ENCODE peak calls at places on chromosomes 16 and 17, in five cellular contexts. O is A549, V is HepG2, Z is K562, T is H1. L is an unnamed sample.

GRCh38 chr16:49564577-49565224 is 191.1 kb downstream of the C16orf78 start:
- DNase-seq in V (no peak), O (no peak), Z (no peak), T (no peak), L (no peak)

GRCh38 chr16:86929149-86929871 is 351.0 kb downstream of the FOXL1 start:
- DNase-seq in O (no peak), V (no peak), Z (peak), T (no peak), L (no peak)

GRCh38 chr16:54193656-54194007 is 93.0 kb downstream of the IRX3 start:
- DNase-seq in Z (peak), V (peak), O (peak), T (peak), L (peak)

GRCh38 chr16:14490281-14490680 is 139.8 kb downstream of the PARN start:
- DNase-seq in V (no peak), Z (no peak), O (no peak), T (no peak), L (no peak)

GRCh38 chr17:40846515-40847155 is 20.4 kb downstream of the KRT12 start:
- DNase-seq in V (no peak), Z (no peak), T (no peak), O (no peak), L (no peak)

GRCh38 chr16:65737831-65738230 is 616.0 kb upstream of the CDH11 start:
- DNase-seq in V (no peak), T (no peak), Z (no peak), O (no peak), L (no peak)

GRCh38 chr16:53502331-53503269 is at the start of gene AKTIP:
- DNase-seq in O (no peak), V (no peak), T (no peak), Z (no peak), L (no peak)

GRCh38 chr16:55701442-55702319 is 45.9 kb downstream of the SLC6A2 start:
- DNase-seq in T (no peak), V (peak), O (peak), Z (peak), L (no peak)

GRCh38 chr16:15617901-15618300 is 25.1 kb downstream of the MARF1 start:
- DNase-seq in T (no peak), Z (no peak), V (no peak), O (no peak), L (no peak)

GRCh38 chr17:12046786-12047185 is 26.1 kb downstream of the MAP2K4 start:
- DNase-seq in O (no peak), Z (no peak), T (peak), V (no peak), L (no peak)

GRCh38 chr16:78444-79145 is 570 bp downstream of the MPG start:
- DNase-seq in T (no peak), O (peak), Z (no peak), V (no peak), L (no peak)

GRCh38 chr17:48440660-48441059 is 10.6 kb upstream of the SKAP1 start:
- DNase-seq in V (no peak), Z (no peak), T (no peak), O (no peak), L (no peak)

GRCh38 chr16:11586856-11587642 is at the start of gene LITAF:
- DNase-seq in T (peak), Z (peak), V (no peak), O (peak), L (no peak)

GRCh38 chr16:89720520-89720858 is 209 bp downstream of the VPS9D1 start:
- DNase-seq in Z (no peak), O (no peak), T (no peak), V (peak), L (no peak)

GRCh38 chr16:28140788-28141618 is 70.8 kb downstream of the XPO6 start:
- DNase-seq in T (no peak), Z (no peak), O (no peak), V (peak), L (peak)

GRCh38 chr17:8670486-8670885 is 40.0 kb upstream of the MYH10 start:
- DNase-seq in O (no peak), V (no peak), Z (no peak), T (no peak), L (no peak)

GRCh38 chr16:29926675-29927522 is 873 bp upstream of the KCTD13 start:
- DNase-seq in V (peak), Z (peak), T (no peak), O (peak), L (no peak)

GRCh38 chr16:85902366-85903155 is 3.6 kb downstream of the IRF8 start:
- DNase-seq in V (no peak), O (no peak), T (no peak), Z (no peak), L (peak)
- TF ChIP-seq HDAC2 in V (no peak), O (no peak), T (no peak), Z (no peak), L (no peak)

GRCh38 chr17:61411944-61412859 is 12.6 kb downstream of the TBX2 start:
- DNase-seq in V (peak), O (peak), T (no peak), Z (peak), L (peak)
- TF ChIP-seq HDAC2 in V (peak), O (no peak), T (peak), Z (no peak), L (no peak)

GRCh38 chr17:7002288-7003047 is 6.6 kb downstream of the ALOX12 start:
- DNase-seq in T (no peak), V (no peak), O (no peak), Z (no peak), L (no peak)

GRCh38 chr17:7005716-7006115 is 6.7 kb upstream of the RNASEK start:
- DNase-seq in O (no peak), T (no peak), V (no peak), Z (no peak), L (no peak)

GRCh38 chr17:7007143-7007542 is 5.3 kb upstream of the RNASEK start:
- DNase-seq in T (no peak), O (no peak), V (no peak), Z (no peak), L (no peak)

GRCh38 chr17:7003745-7004144 is 7.9 kb downstream of the ALOX12 start:
- DNase-seq in V (no peak), T (no peak), O (no peak), Z (no peak), L (no peak)

GRCh38 chr17:7004398-7005253 is 7.8 kb upstream of the RNASEK start:
- DNase-seq in Z (peak), V (peak), T (no peak), O (peak), L (peak)
- TF ChIP-seq HDAC2 in Z (no peak), V (no peak), T (no peak), O (no peak), L (no peak)

GRCh38 chr16:23967018-23967417 is 131.2 kb downstream of the PRKCB start:
- DNase-seq in Z (peak), V (no peak), T (no peak), O (no peak), L (no peak)
- TF ChIP-seq HDAC2 in Z (no peak), V (no peak), T (no peak), O (no peak), L (no peak)

GRCh38 chr17:17437461-17437860 is 39.3 kb upstream of the MED9 start:
- DNase-seq in T (no peak), Z (no peak), O (no peak), V (no peak), L (no peak)

GRCh38 chr17:17433260-17433659 is 43.5 kb upstream of the MED9 start:
- DNase-seq in V (peak), O (no peak), Z (no peak), T (no peak), L (no peak)

GRCh38 chr17:17434477-17434876 is 42.3 kb upstream of the MED9 start:
- DNase-seq in O (no peak), Z (no peak), T (no peak), V (no peak), L (no peak)

GRCh38 chr17:17437893-17438292 is 38.9 kb upstream of the MED9 start:
- DNase-seq in T (no peak), V (no peak), O (no peak), Z (no peak), L (no peak)

GRCh38 chr17:17435323-17435722 is 41.5 kb upstream of the MED9 start:
- DNase-seq in Z (no peak), T (no peak), O (peak), V (peak), L (no peak)
- TF ChIP-seq HDAC2 in Z (no peak), T (no peak), O (no peak), V (no peak), L (no peak)

GRCh38 chr16:84911490-84912216 is 91.9 kb downstream of the CRISPLD2 start:
- DNase-seq in V (no peak), O (no peak), Z (no peak), T (no peak), L (no peak)

GRCh38 chr16:84916156-84916555 is 95.2 kb downstream of the ZDHHC7 start:
- DNase-seq in T (no peak), O (no peak), V (no peak), Z (no peak), L (no peak)

GRCh38 chr16:84914273-84914672 is 94.5 kb downstream of the CRISPLD2 start:
- DNase-seq in T (no peak), V (no peak), O (no peak), Z (no peak), L (no peak)

GRCh38 chr16:84916850-84917249 is 94.5 kb downstream of the ZDHHC7 start:
- DNase-seq in T (no peak), O (no peak), V (no peak), Z (no peak), L (no peak)

DNA sequence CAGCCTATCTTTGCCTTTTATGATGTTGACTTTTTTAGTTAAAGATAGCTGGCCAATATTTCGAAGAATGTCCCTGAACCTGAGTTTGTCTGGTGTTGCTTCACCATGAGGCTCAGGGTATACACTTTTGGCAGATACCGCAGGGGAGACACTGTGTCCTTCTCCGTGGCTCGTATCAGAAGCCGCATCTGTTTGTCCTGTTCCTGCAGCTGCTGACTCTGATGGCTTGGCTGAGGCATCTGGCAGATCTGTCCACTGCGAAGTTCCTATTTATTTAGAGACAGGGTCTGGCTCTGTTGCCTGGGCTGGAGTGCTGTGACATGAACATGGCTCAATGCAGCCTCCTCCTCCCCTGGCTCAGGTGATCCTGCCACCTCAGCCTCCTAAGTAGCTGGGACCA is 93.5 kb downstream of the CRISPLD2 start:
- DNase-seq in V (no peak), Z (no peak), O (no peak), T (no peak), L (no peak)
- TF ChIP-seq HDAC2 in V (no peak), Z (no peak), O (no peak), T (no peak), L (no peak)

DNA sequence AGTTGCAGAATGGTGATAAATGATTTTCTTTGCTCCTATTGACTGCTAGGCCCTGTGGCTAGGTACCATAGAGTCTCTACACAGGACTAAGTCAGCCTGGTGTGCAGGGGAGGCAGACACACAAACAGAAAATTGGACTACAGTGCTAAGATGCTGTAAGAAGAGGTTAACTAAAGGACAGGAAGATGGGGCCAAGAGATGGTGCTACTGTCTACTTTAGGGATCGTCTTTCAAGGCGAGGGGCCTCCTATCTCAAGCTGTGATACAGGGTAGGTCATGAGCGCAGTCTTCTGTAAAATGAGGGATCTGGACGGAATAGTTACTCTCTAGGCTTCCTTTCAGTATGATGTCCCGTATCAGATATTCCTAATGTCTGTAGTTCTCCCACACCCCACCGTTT is 817 bp downstream of the NME1 start:
- DNase-seq in O (no peak), V (no peak), Z (peak), T (no peak), L (no peak)
- TF ChIP-seq HDAC2 in O (no peak), V (no peak), Z (no peak), T (no peak), L (no peak)